ENCODE peak calls at places on chromosomes 4 and X, in seven cellular contexts. T, C, K, J, G, W and M are unnamed samples.

GRCh38 chr4:63618883-63619573 is 790.2 kb downstream of the TECRL start:
- DNase-seq in T (no peak), C (no peak), K (no peak), J (no peak), G (no peak), W (no peak), M (no peak)

GRCh38 chr4:131974730-131975129 is 1174.4 kb upstream of the PCDH10 start:
- DNase-seq in T (no peak), C (no peak), K (no peak), J (no peak), G (no peak), W (no peak), M (no peak)

GRCh38 chr4:1813231-1813630 is 20.1 kb downstream of the FGFR3 start:
- DNase-seq in T (no peak), C (no peak), K (no peak), J (no peak), G (no peak), W (no peak), M (no peak)

GRCh38 chrX:82589410-82589809 is 918.7 kb upstream of the POU3F4 start:
- DNase-seq in T (no peak), C (no peak), K (peak; percentile 6), J (no peak), G (no peak), W (no peak), M (no peak)

GRCh38 chr4:144645102-144645469 is 870 bp upstream of the HHIP start:
- DNase-seq in T (no peak), C (no peak), K (no peak), J (peak; percentile 17), G (no peak), W (no peak), M (no peak)

GRCh38 chr4:108628411-108628810 is 8.0 kb downstream of the RPL34 start:
- DNase-seq in T (no peak), C (no peak), K (no peak), J (no peak), G (no peak), W (no peak), M (no peak)

GRCh38 chr4:152115794-152116193 is 355.0 kb upstream of the GATB start:
- DNase-seq in T (no peak), C (no peak), K (no peak), J (no peak), G (no peak), W (no peak), M (no peak)

GRCh38 chr4:149144060-149144459 is 671.6 kb downstream of the IQCM start:
- DNase-seq in T (no peak), C (no peak), K (no peak), J (no peak), G (no peak), W (no peak), M (no peak)

GRCh38 chrX:124018031-124018430 is 56.5 kb downstream of the STAG2 start:
- DNase-seq in T (no peak), C (no peak), K (no peak), J (no peak), G (no peak), W (no peak), M (no peak)

GRCh38 chrX:11756354-11757318 is 1.4 kb upstream of the MSL3 start:
- DNase-seq in T (no peak), C (no peak), K (no peak), J (no peak), G (no peak), W (no peak), M (no peak)

GRCh38 chr4:181952478-181952877 is 290.7 kb upstream of the TENM3 start:
- DNase-seq in T (no peak), C (no peak), K (no peak), J (no peak), G (no peak), W (no peak), M (no peak)

GRCh38 chrX:34875204-34875603 is 67.4 kb upstream of the FAM47B start:
- DNase-seq in T (no peak), C (no peak), K (no peak), J (no peak), G (no peak), W (no peak), M (no peak)

GRCh38 chr4:40254961-40255721 is 58.3 kb downstream of the RHOH start:
- DNase-seq in T (peak; percentile 9), C (no peak), K (peak; percentile 71), J (no peak), G (no peak), W (no peak), M (no peak)

GRCh38 chr4:47213971-47214370 is 182.6 kb downstream of the GABRB1 start:
- DNase-seq in T (peak; percentile 16), C (no peak), K (no peak), J (no peak), G (no peak), W (no peak), M (no peak)

GRCh38 chrX:106897259-106897658 is 5.9 kb downstream of the RIPPLY1 start:
- DNase-seq in T (no peak), C (no peak), K (no peak), J (no peak), G (no peak), W (no peak), M (no peak)

GRCh38 chr4:92677805-92678204 is 374.0 kb downstream of the GRID2 start:
- DNase-seq in T (no peak), C (no peak), K (no peak), J (no peak), G (no peak), W (no peak), M (no peak)

DNA sequence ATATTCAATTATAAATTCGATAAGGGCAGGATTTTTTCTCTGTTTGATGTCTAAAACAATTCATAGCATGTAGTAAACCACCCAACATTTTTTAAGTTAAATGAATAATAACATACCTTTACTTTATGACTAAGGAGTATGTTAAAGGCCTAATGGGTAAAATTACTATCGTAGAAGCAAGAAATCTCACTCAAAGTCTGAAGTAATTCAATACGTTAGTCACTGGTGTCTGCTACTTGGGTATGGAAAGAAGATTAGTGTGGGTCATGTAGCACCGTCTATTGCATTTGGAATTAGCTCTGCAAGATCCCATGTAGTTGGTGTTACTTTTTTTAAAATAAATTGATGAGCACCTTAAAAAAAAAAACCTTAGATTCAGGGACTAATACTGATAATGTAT is 374.5 kb downstream of the GRID2 start:
- DNase-seq in T (no peak), C (no peak), K (no peak), J (no peak), G (no peak), W (no peak), M (no peak)
- H3K4me3 ChIP-seq in T (no peak overlapping the region), C (no peak overlapping the region), K (no peak overlapping the region), J (no peak overlapping the region), G (no peak overlapping the region), W (no peak overlapping the region), M (no peak overlapping the region)

DNA sequence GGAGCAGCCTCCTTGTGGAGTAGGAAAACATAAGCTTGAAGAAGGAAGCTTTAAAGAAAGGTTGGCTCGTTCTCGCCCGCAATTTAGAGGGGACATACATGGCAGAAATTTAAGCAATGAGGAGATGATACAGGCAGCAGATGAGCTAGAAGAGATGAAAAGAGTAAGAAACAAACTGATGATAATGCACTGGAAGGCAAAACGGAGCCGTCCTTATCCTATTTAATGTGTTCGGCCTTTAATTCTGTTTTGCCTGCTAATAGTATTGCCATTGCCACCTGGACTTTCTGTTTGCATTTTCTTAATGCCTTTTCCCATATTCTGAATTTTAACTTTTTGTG is 1.4 kb downstream of the TCEAL1 start:
- DNase-seq in T (no peak), C (no peak), K (no peak), J (no peak), G (no peak), W (no peak), M (no peak)
- H3K9ac ChIP-seq in T (peak overlapping the region; percentile 71), C (peak overlapping the region; percentile 39), K (no peak overlapping the region), J (peak overlapping the region; percentile 79), G (peak overlapping the region; percentile 39), W (peak overlapping the region; percentile 59), M (peak overlapping the region; percentile 70)

DNA sequence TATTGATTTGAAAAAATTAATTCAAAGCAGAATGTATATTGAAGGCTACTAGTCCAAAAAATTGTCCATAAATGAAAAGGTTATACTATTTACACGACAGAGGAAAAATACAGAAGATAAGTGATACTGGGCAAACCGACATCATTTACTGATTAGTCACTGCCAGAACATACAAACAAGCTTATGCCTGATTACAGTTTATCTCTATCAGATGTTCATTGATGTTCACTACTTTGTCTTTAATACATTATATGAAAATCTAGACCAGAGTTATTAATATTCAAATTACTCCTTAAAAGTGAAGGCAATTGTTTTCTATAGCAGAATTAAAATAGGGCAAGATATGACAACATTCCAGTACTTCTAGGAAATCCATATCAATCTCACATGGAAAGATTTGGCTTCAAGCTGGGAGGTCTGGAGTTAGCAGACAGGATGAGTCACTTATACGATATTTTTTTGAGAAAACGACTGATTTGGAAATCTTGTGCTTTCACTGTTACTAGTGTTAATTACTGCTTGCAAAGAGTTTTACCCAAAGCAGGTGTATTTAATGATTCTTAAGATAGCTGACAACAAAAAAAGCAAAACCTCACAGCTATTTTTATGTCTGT is 31.8 kb downstream of the HPGD start:
- DNase-seq in T (no peak), C (no peak), K (no peak), J (no peak), G (no peak), W (no peak), M (no peak)
- TF ChIP-seq YY1 in T (no peak), C (no peak), K (no peak), J (no peak), G (no peak), W (no peak), M (no peak)

GRCh38 chr4:122733805-122734155 is 1.3 kb downstream of the BBS12 start:
- DNase-seq in T (no peak), C (no peak), K (no peak), J (no peak), G (no peak), W (no peak), M (no peak)

GRCh38 chr4:122728781-122729330 is 3.6 kb upstream of the BBS12 start:
- DNase-seq in T (no peak), C (no peak), K (no peak), J (no peak), G (no peak), W (no peak), M (no peak)

GRCh38 chr4:122732329-122733026 is at the start of gene BBS12:
- DNase-seq in T (peak; percentile 98), C (peak; percentile 99), K (peak; percentile 98), J (peak; percentile 95), G (peak; percentile 95), W (peak; percentile 97), M (peak; percentile 94)

DNA sequence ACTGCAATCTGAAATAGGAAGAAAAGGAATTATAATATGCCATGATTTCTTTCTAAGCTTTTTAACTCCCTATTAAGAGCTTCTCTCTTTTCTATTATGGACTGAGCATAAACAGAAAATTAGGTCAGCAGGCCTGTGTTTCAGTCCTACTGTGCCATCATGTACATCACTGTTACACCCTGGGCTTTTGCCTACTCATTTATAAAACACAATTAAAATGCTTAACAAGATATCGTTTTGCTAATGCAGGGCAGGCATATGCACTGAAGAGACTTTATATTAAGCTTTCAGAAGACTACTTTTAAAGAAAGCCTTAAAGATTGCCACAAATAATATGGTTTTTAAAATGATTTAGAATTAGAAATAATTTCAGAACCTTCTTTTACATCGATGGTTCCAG is 828 bp upstream of the BBS12 start:
- DNase-seq in T (no peak), C (no peak), K (no peak), J (no peak), G (no peak), W (no peak), M (no peak)
- H3K4me3 ChIP-seq in T (peak overlapping the region; percentile 24), C (no peak overlapping the region), K (peak overlapping the region; percentile 78), J (peak overlapping the region; percentile 42), G (peak overlapping the region; percentile 66), W (no peak overlapping the region), M (no peak overlapping the region)